ENCODE peak calls at places on chromosomes 4 and X, in five cellular contexts. J is stimulated activated CD8-positive, alpha-beta memory T cell treated with anti-CD3 and anti-CD28 coated beads, Interleukin-7, amount 100 ng/mL, for 24 hours; W is SHP77; U is GM23248; B is activated naive CD4-positive, alpha-beta T cell treated with anti-CD3 and anti-CD28 coated beads for 36 hours. A is an unnamed sample.

GRCh38 chr4:32268949-32269348 is 1548.8 kb downstream of the PCDH7 start:
- DNase-seq in U (no peak), W (no peak), J (no peak), B (no peak), A (no peak)

GRCh38 chrX:30488092-30488491 is 89.5 kb downstream of the TASL start:
- DNase-seq in B (no peak), U (peak), W (peak), J (no peak), A (no peak)

GRCh38 chr4:168840988-168841681 is 168.9 kb downstream of the CBR4 start:
- DNase-seq in B (no peak), W (no peak), J (no peak), U (no peak), A (no peak)

GRCh38 chrX:111876646-111877045 is 665 bp downstream of the TRPC5OS start:
- DNase-seq in U (no peak), J (no peak), B (no peak), W (no peak), A (no peak)

GRCh38 chrX:11770320-11770719 is 12.3 kb downstream of the MSL3 start:
- DNase-seq in W (no peak), J (no peak), U (peak), B (peak), A (no peak)

GRCh38 chr4:740656-741282 is 35.1 kb downstream of the PCGF3 start:
- DNase-seq in W (no peak), U (peak), J (no peak), B (no peak), A (no peak)

GRCh38 chr4:142356797-142357196 is 489.3 kb downstream of the INPP4B start:
- DNase-seq in J (no peak), B (peak), U (no peak), W (no peak), A (no peak)

GRCh38 chr4:176920694-176921093 is 128.0 kb upstream of the VEGFC start:
- DNase-seq in W (no peak), J (no peak), U (peak), B (no peak), A (no peak)

GRCh38 chr4:54090804-54091623 is 8.9 kb upstream of the GSX2 start:
- DNase-seq in B (no peak), U (peak), J (no peak), W (no peak), A (peak)

GRCh38 chr4:1592179-1593037 is 91.7 kb downstream of the FAM53A start:
- DNase-seq in J (no peak), W (no peak), B (no peak), U (no peak), A (no peak)

GRCh38 chr4:146246381-146246780 is 32.0 kb downstream of the REELD1 start:
- DNase-seq in J (no peak), B (no peak), W (no peak), U (no peak), A (no peak)

GRCh38 chr4:175874290-175874689 is 62.2 kb upstream of the GPM6A start:
- DNase-seq in J (no peak), U (no peak), W (no peak), B (no peak), A (no peak)

GRCh38 chr4:89134775-89135319 is 23.5 kb downstream of the TIGD2 start:
- DNase-seq in W (no peak), J (no peak), U (peak), B (no peak), A (no peak)

GRCh38 chr4:153087671-153088194 is 116.5 kb upstream of the TRIM2 start:
- DNase-seq in J (no peak), U (no peak), W (no peak), B (no peak), A (no peak)